ENCODE peak calls at places on chromosomes 3 and 15, in nine cellular contexts. One of them, this sample, is unnamed.

GRCh38 chr3:190307164-190307545 is 15.1 kb downstream of the CLDN1 start:
- DNase-seq in C1 segment of cervical spinal cord: no peak
- DNase-seq in HFFc6: no peak
- DNase-seq in GM20000: no peak
- DNase-seq in tibial artery: no peak
- DNase-seq in osteoblast: no peak
- DNase-seq in heart left ventricle: no peak
- DNase-seq in ELF-1: no peak
- DNase-seq in CD4-positive, CD25-positive, alpha-beta regulatory T cell: no peak
- DNase-seq in this sample: no peak

GRCh38 chr3:146546366-146546965 is 2.1 kb upstream of the PLSCR1 start:
- DNase-seq in C1 segment of cervical spinal cord: no peak
- DNase-seq in HFFc6: no peak
- DNase-seq in GM20000: no peak
- DNase-seq in tibial artery: no peak
- DNase-seq in osteoblast: no peak
- DNase-seq in heart left ventricle: no peak
- DNase-seq in ELF-1: no peak
- DNase-seq in CD4-positive, CD25-positive, alpha-beta regulatory T cell: peak
- DNase-seq in this sample: no peak

GRCh38 chr15:64247906-64248541 is 85.2 kb upstream of the PPIB start:
- DNase-seq in C1 segment of cervical spinal cord: no peak
- DNase-seq in HFFc6: peak
- DNase-seq in GM20000: peak
- DNase-seq in tibial artery: no peak
- DNase-seq in osteoblast: peak
- DNase-seq in heart left ventricle: no peak
- DNase-seq in ELF-1: peak
- DNase-seq in CD4-positive, CD25-positive, alpha-beta regulatory T cell: peak
- DNase-seq in this sample: peak

GRCh38 chr3:197595470-197596185 is 39.9 kb upstream of the BDH1 start:
- DNase-seq in C1 segment of cervical spinal cord: no peak
- DNase-seq in HFFc6: no peak
- DNase-seq in GM20000: no peak
- DNase-seq in tibial artery: no peak
- DNase-seq in osteoblast: peak
- DNase-seq in heart left ventricle: no peak
- DNase-seq in ELF-1: no peak
- DNase-seq in CD4-positive, CD25-positive, alpha-beta regulatory T cell: no peak
- DNase-seq in this sample: no peak

GRCh38 chr3:148737104-148737525 is 39.4 kb downstream of the AGTR1 start:
- DNase-seq in C1 segment of cervical spinal cord: no peak
- DNase-seq in HFFc6: no peak
- DNase-seq in GM20000: no peak
- DNase-seq in tibial artery: no peak
- DNase-seq in osteoblast: no peak
- DNase-seq in heart left ventricle: no peak
- DNase-seq in ELF-1: no peak
- DNase-seq in CD4-positive, CD25-positive, alpha-beta regulatory T cell: no peak
- DNase-seq in this sample: no peak

GRCh38 chr3:72475258-72476138 is 372.7 kb downstream of the SHQ1 start:
- DNase-seq in C1 segment of cervical spinal cord: no peak
- DNase-seq in HFFc6: no peak
- DNase-seq in GM20000: no peak
- DNase-seq in tibial artery: no peak
- DNase-seq in osteoblast: peak
- DNase-seq in heart left ventricle: no peak
- DNase-seq in ELF-1: no peak
- DNase-seq in CD4-positive, CD25-positive, alpha-beta regulatory T cell: peak
- DNase-seq in this sample: no peak

GRCh38 chr3:171757377-171758034 is 52.8 kb downstream of the PLD1 start:
- DNase-seq in C1 segment of cervical spinal cord: no peak
- DNase-seq in HFFc6: no peak
- DNase-seq in GM20000: no peak
- DNase-seq in tibial artery: no peak
- DNase-seq in osteoblast: no peak
- DNase-seq in heart left ventricle: no peak
- DNase-seq in ELF-1: no peak
- DNase-seq in CD4-positive, CD25-positive, alpha-beta regulatory T cell: no peak
- DNase-seq in this sample: no peak

GRCh38 chr15:89442671-89443307 is 53.6 kb downstream of the RHCG start:
- DNase-seq in C1 segment of cervical spinal cord: peak
- DNase-seq in HFFc6: peak
- DNase-seq in GM20000: peak
- DNase-seq in tibial artery: no peak
- DNase-seq in osteoblast: peak
- DNase-seq in heart left ventricle: no peak
- DNase-seq in ELF-1: peak
- DNase-seq in CD4-positive, CD25-positive, alpha-beta regulatory T cell: peak
- DNase-seq in this sample: peak

GRCh38 chr3:47408839-47409229 is 28.0 kb downstream of the PTPN23 start:
- DNase-seq in C1 segment of cervical spinal cord: no peak
- DNase-seq in HFFc6: no peak
- DNase-seq in GM20000: no peak
- DNase-seq in tibial artery: no peak
- DNase-seq in osteoblast: no peak
- DNase-seq in heart left ventricle: no peak
- DNase-seq in ELF-1: no peak
- DNase-seq in CD4-positive, CD25-positive, alpha-beta regulatory T cell: no peak
- DNase-seq in this sample: no peak

GRCh38 chr3:142366434-142366833 is 81.4 kb downstream of the XRN1 start:
- DNase-seq in C1 segment of cervical spinal cord: no peak
- DNase-seq in HFFc6: peak
- DNase-seq in GM20000: no peak
- DNase-seq in tibial artery: no peak
- DNase-seq in osteoblast: no peak
- DNase-seq in heart left ventricle: no peak
- DNase-seq in ELF-1: no peak
- DNase-seq in CD4-positive, CD25-positive, alpha-beta regulatory T cell: peak
- DNase-seq in this sample: no peak

GRCh38 chr15:79028411-79028964 is 62.1 kb downstream of the RASGRF1 start:
- DNase-seq in C1 segment of cervical spinal cord: peak
- DNase-seq in HFFc6: peak
- DNase-seq in GM20000: peak
- DNase-seq in tibial artery: no peak
- DNase-seq in osteoblast: no peak
- DNase-seq in heart left ventricle: no peak
- DNase-seq in ELF-1: peak
- DNase-seq in CD4-positive, CD25-positive, alpha-beta regulatory T cell: peak
- DNase-seq in this sample: peak

GRCh38 chr3:185983495-185984141 is 45.8 kb upstream of the TRA2B start:
- DNase-seq in C1 segment of cervical spinal cord: peak
- DNase-seq in HFFc6: peak
- DNase-seq in GM20000: peak
- DNase-seq in tibial artery: peak
- DNase-seq in osteoblast: peak
- DNase-seq in heart left ventricle: peak
- DNase-seq in ELF-1: peak
- DNase-seq in CD4-positive, CD25-positive, alpha-beta regulatory T cell: peak
- DNase-seq in this sample: peak

GRCh38 chr3:159766563-159767185 is 222.0 kb upstream of the IL12A start:
- DNase-seq in C1 segment of cervical spinal cord: no peak
- DNase-seq in HFFc6: peak
- DNase-seq in GM20000: no peak
- DNase-seq in tibial artery: no peak
- DNase-seq in osteoblast: peak
- DNase-seq in heart left ventricle: peak
- DNase-seq in ELF-1: peak
- DNase-seq in CD4-positive, CD25-positive, alpha-beta regulatory T cell: no peak
- DNase-seq in this sample: peak

GRCh38 chr3:71428841-71429609 is 154.5 kb downstream of the FOXP1 start:
- DNase-seq in C1 segment of cervical spinal cord: no peak
- DNase-seq in HFFc6: no peak
- DNase-seq in GM20000: no peak
- DNase-seq in tibial artery: no peak
- DNase-seq in osteoblast: peak
- DNase-seq in heart left ventricle: peak
- DNase-seq in ELF-1: no peak
- DNase-seq in CD4-positive, CD25-positive, alpha-beta regulatory T cell: peak
- DNase-seq in this sample: no peak

GRCh38 chr15:47184405-47185221 is 532.7 kb upstream of the SEMA6D start:
- DNase-seq in C1 segment of cervical spinal cord: no peak
- DNase-seq in HFFc6: no peak
- DNase-seq in GM20000: peak
- DNase-seq in tibial artery: no peak
- DNase-seq in osteoblast: no peak
- DNase-seq in heart left ventricle: peak
- DNase-seq in ELF-1: peak
- DNase-seq in CD4-positive, CD25-positive, alpha-beta regulatory T cell: no peak
- DNase-seq in this sample: peak

GRCh38 chr3:4977001-4977888 is 2.0 kb upstream of the BHLHE40 start:
- DNase-seq in C1 segment of cervical spinal cord: peak
- DNase-seq in HFFc6: peak
- DNase-seq in GM20000: peak
- DNase-seq in tibial artery: peak
- DNase-seq in osteoblast: peak
- DNase-seq in heart left ventricle: peak
- DNase-seq in ELF-1: peak
- DNase-seq in CD4-positive, CD25-positive, alpha-beta regulatory T cell: peak
- DNase-seq in this sample: peak

GRCh38 chr3:45571216-45571615 is 23.3 kb upstream of the LIMD1 start:
- DNase-seq in C1 segment of cervical spinal cord: no peak
- DNase-seq in HFFc6: no peak
- DNase-seq in GM20000: no peak
- DNase-seq in tibial artery: no peak
- DNase-seq in osteoblast: no peak
- DNase-seq in heart left ventricle: no peak
- DNase-seq in ELF-1: no peak
- DNase-seq in CD4-positive, CD25-positive, alpha-beta regulatory T cell: no peak
- DNase-seq in this sample: no peak

GRCh38 chr3:112297714-112298113 is 3.7 kb upstream of the SLC9C1 start:
- DNase-seq in C1 segment of cervical spinal cord: no peak
- DNase-seq in HFFc6: no peak
- DNase-seq in GM20000: no peak
- DNase-seq in tibial artery: no peak
- DNase-seq in osteoblast: no peak
- DNase-seq in heart left ventricle: no peak
- DNase-seq in ELF-1: no peak
- DNase-seq in CD4-positive, CD25-positive, alpha-beta regulatory T cell: peak
- DNase-seq in this sample: no peak

GRCh38 chr3:499362-499761 is 302.8 kb downstream of the CHL1 start:
- DNase-seq in C1 segment of cervical spinal cord: no peak
- DNase-seq in HFFc6: no peak
- DNase-seq in GM20000: no peak
- DNase-seq in tibial artery: no peak
- DNase-seq in osteoblast: no peak
- DNase-seq in heart left ventricle: no peak
- DNase-seq in ELF-1: no peak
- DNase-seq in CD4-positive, CD25-positive, alpha-beta regulatory T cell: no peak
- DNase-seq in this sample: no peak

GRCh38 chr3:171685116-171685895 is 125.0 kb downstream of the PLD1 start:
- DNase-seq in C1 segment of cervical spinal cord: no peak
- DNase-seq in HFFc6: no peak
- DNase-seq in GM20000: no peak
- DNase-seq in tibial artery: no peak
- DNase-seq in osteoblast: no peak
- DNase-seq in heart left ventricle: no peak
- DNase-seq in ELF-1: no peak
- DNase-seq in CD4-positive, CD25-positive, alpha-beta regulatory T cell: no peak
- DNase-seq in this sample: no peak

GRCh38 chr3:135007622-135008021 is 212.6 kb downstream of the EPHB1 start:
- DNase-seq in C1 segment of cervical spinal cord: no peak
- DNase-seq in HFFc6: peak
- DNase-seq in GM20000: no peak
- DNase-seq in tibial artery: no peak
- DNase-seq in osteoblast: no peak
- DNase-seq in heart left ventricle: no peak
- DNase-seq in ELF-1: no peak
- DNase-seq in CD4-positive, CD25-positive, alpha-beta regulatory T cell: no peak
- DNase-seq in this sample: no peak

GRCh38 chr3:157498374-157498773 is 4.8 kb downstream of the VEPH1 start:
- DNase-seq in C1 segment of cervical spinal cord: no peak
- DNase-seq in HFFc6: no peak
- DNase-seq in GM20000: no peak
- DNase-seq in tibial artery: no peak
- DNase-seq in osteoblast: no peak
- DNase-seq in heart left ventricle: no peak
- DNase-seq in ELF-1: no peak
- DNase-seq in CD4-positive, CD25-positive, alpha-beta regulatory T cell: no peak
- DNase-seq in this sample: no peak

GRCh38 chr3:25592510-25592968 is 72.2 kb downstream of the TOP2B start:
- DNase-seq in C1 segment of cervical spinal cord: no peak
- DNase-seq in HFFc6: peak
- DNase-seq in GM20000: no peak
- DNase-seq in tibial artery: peak
- DNase-seq in osteoblast: no peak
- DNase-seq in heart left ventricle: peak
- DNase-seq in ELF-1: peak
- DNase-seq in CD4-positive, CD25-positive, alpha-beta regulatory T cell: no peak
- DNase-seq in this sample: peak